ENCODE peak calls at places on chromosomes 5 and 9, in six cellular contexts. One of them, this sample, is unnamed.

GRCh38 chr5:101942321-101942882 is 353.7 kb downstream of the SLCO4C1 start:
- DNase-seq in GM12878: no peak
- DNase-seq in left ventricle myocardium inferior: no peak
- DNase-seq in HCT116: peak
- DNase-seq in right lobe of liver: no peak
- DNase-seq in heart right ventricle: no peak
- DNase-seq in this sample: no peak

GRCh38 chr9:92506184-92506857 is 24.0 kb upstream of the ASPN start:
- DNase-seq in GM12878: no peak
- DNase-seq in left ventricle myocardium inferior: no peak
- DNase-seq in HCT116: no peak
- DNase-seq in right lobe of liver: no peak
- DNase-seq in heart right ventricle: no peak
- DNase-seq in this sample: no peak

GRCh38 chr9:136270173-136270710 is 24.6 kb upstream of the QSOX2 start:
- DNase-seq in GM12878: no peak
- DNase-seq in left ventricle myocardium inferior: no peak
- DNase-seq in HCT116: no peak
- DNase-seq in right lobe of liver: no peak
- DNase-seq in heart right ventricle: no peak
- DNase-seq in this sample: no peak

GRCh38 chr9:114047717-114048116 is 30.4 kb downstream of the AMBP start:
- DNase-seq in GM12878: no peak
- DNase-seq in left ventricle myocardium inferior: no peak
- DNase-seq in HCT116: peak
- DNase-seq in right lobe of liver: no peak
- DNase-seq in heart right ventricle: no peak
- DNase-seq in this sample: no peak

GRCh38 chr9:93120846-93121315 is 13.2 kb downstream of the NINJ1 start:
- DNase-seq in GM12878: no peak
- DNase-seq in left ventricle myocardium inferior: peak
- DNase-seq in HCT116: no peak
- DNase-seq in right lobe of liver: no peak
- DNase-seq in heart right ventricle: no peak
- DNase-seq in this sample: no peak

GRCh38 chr9:127574089-127574921 is 37.8 kb upstream of the STXBP1 start:
- DNase-seq in GM12878: no peak
- DNase-seq in left ventricle myocardium inferior: no peak
- DNase-seq in HCT116: no peak
- DNase-seq in right lobe of liver: no peak
- DNase-seq in heart right ventricle: no peak
- DNase-seq in this sample: peak

GRCh38 chr9:133935328-133936040 is 56.6 kb downstream of the VAV2 start:
- DNase-seq in GM12878: no peak
- DNase-seq in left ventricle myocardium inferior: peak
- DNase-seq in HCT116: no peak
- DNase-seq in right lobe of liver: peak
- DNase-seq in heart right ventricle: peak
- DNase-seq in this sample: no peak

GRCh38 chr9:19788614-19789271 is at the start of gene SLC24A2:
- DNase-seq in GM12878: no peak
- DNase-seq in left ventricle myocardium inferior: no peak
- DNase-seq in HCT116: no peak
- DNase-seq in right lobe of liver: no peak
- DNase-seq in heart right ventricle: no peak
- DNase-seq in this sample: no peak

GRCh38 chr9:69130456-69131441 is 43.3 kb upstream of the TJP2 start:
- DNase-seq in GM12878: no peak
- DNase-seq in left ventricle myocardium inferior: no peak
- DNase-seq in HCT116: no peak
- DNase-seq in right lobe of liver: no peak
- DNase-seq in heart right ventricle: peak
- DNase-seq in this sample: no peak

GRCh38 chr5:180522350-180522749 is 28.2 kb downstream of the CNOT6 start:
- DNase-seq in GM12878: no peak
- DNase-seq in left ventricle myocardium inferior: no peak
- DNase-seq in HCT116: no peak
- DNase-seq in right lobe of liver: no peak
- DNase-seq in heart right ventricle: no peak
- DNase-seq in this sample: no peak

GRCh38 chr5:43191740-43192557 is at the start of gene NIM1K:
- DNase-seq in GM12878: no peak
- DNase-seq in left ventricle myocardium inferior: peak
- DNase-seq in HCT116: no peak
- DNase-seq in right lobe of liver: peak
- DNase-seq in heart right ventricle: peak
- DNase-seq in this sample: peak

GRCh38 chr9:120932086-120932818 is 5.7 kb upstream of the TRAF1 start:
- DNase-seq in GM12878: no peak
- DNase-seq in left ventricle myocardium inferior: no peak
- DNase-seq in HCT116: no peak
- DNase-seq in right lobe of liver: no peak
- DNase-seq in heart right ventricle: no peak
- DNase-seq in this sample: no peak

GRCh38 chr5:9239071-9239470 is 306.8 kb downstream of the SEMA5A start:
- DNase-seq in GM12878: no peak
- DNase-seq in left ventricle myocardium inferior: no peak
- DNase-seq in HCT116: no peak
- DNase-seq in right lobe of liver: no peak
- DNase-seq in heart right ventricle: no peak
- DNase-seq in this sample: no peak

GRCh38 chr9:27785714-27786100 is 212.4 kb upstream of the C9orf72 start:
- DNase-seq in GM12878: peak
- DNase-seq in left ventricle myocardium inferior: no peak
- DNase-seq in HCT116: no peak
- DNase-seq in right lobe of liver: no peak
- DNase-seq in heart right ventricle: no peak
- DNase-seq in this sample: no peak

GRCh38 chr5:109126481-109126880 is 283.3 kb downstream of the PJA2 start:
- DNase-seq in GM12878: no peak
- DNase-seq in left ventricle myocardium inferior: no peak
- DNase-seq in HCT116: no peak
- DNase-seq in right lobe of liver: no peak
- DNase-seq in heart right ventricle: no peak
- DNase-seq in this sample: no peak

GRCh38 chr5:54580997-54581741 is 63.6 kb downstream of the SNX18 start:
- DNase-seq in GM12878: no peak
- DNase-seq in left ventricle myocardium inferior: no peak
- DNase-seq in HCT116: no peak
- DNase-seq in right lobe of liver: no peak
- DNase-seq in heart right ventricle: no peak
- DNase-seq in this sample: no peak

GRCh38 chr9:134099123-134099761 is 31.4 kb upstream of the BRD3 start:
- DNase-seq in GM12878: peak
- DNase-seq in left ventricle myocardium inferior: no peak
- DNase-seq in HCT116: peak
- DNase-seq in right lobe of liver: no peak
- DNase-seq in heart right ventricle: no peak
- DNase-seq in this sample: peak

GRCh38 chr5:100004969-100005368 is 530.2 kb upstream of the FAM174A start:
- DNase-seq in GM12878: no peak
- DNase-seq in left ventricle myocardium inferior: no peak
- DNase-seq in HCT116: no peak
- DNase-seq in right lobe of liver: no peak
- DNase-seq in heart right ventricle: no peak
- DNase-seq in this sample: no peak

GRCh38 chr5:78787763-78788162 is 139.2 kb upstream of the LHFPL2 start:
- DNase-seq in GM12878: no peak
- DNase-seq in left ventricle myocardium inferior: no peak
- DNase-seq in HCT116: no peak
- DNase-seq in right lobe of liver: no peak
- DNase-seq in heart right ventricle: no peak
- DNase-seq in this sample: no peak

GRCh38 chr9:29160763-29161353 is 1587.6 kb upstream of the C9orf72 start:
- DNase-seq in GM12878: no peak
- DNase-seq in left ventricle myocardium inferior: no peak
- DNase-seq in HCT116: no peak
- DNase-seq in right lobe of liver: no peak
- DNase-seq in heart right ventricle: no peak
- DNase-seq in this sample: no peak

GRCh38 chr5:69105996-69106906 is 12.4 kb downstream of the SLC30A5 start:
- DNase-seq in GM12878: no peak
- DNase-seq in left ventricle myocardium inferior: no peak
- DNase-seq in HCT116: no peak
- DNase-seq in right lobe of liver: no peak
- DNase-seq in heart right ventricle: no peak
- DNase-seq in this sample: no peak
- H3K27ac ChIP-seq in GM12878: peak
- H3K27ac ChIP-seq in left ventricle myocardium inferior: no peak
- H3K27ac ChIP-seq in HCT116: no peak
- H3K27ac ChIP-seq in right lobe of liver: no peak
- H3K27ac ChIP-seq in heart right ventricle: no peak
- H3K27ac ChIP-seq in this sample: no peak

DNA sequence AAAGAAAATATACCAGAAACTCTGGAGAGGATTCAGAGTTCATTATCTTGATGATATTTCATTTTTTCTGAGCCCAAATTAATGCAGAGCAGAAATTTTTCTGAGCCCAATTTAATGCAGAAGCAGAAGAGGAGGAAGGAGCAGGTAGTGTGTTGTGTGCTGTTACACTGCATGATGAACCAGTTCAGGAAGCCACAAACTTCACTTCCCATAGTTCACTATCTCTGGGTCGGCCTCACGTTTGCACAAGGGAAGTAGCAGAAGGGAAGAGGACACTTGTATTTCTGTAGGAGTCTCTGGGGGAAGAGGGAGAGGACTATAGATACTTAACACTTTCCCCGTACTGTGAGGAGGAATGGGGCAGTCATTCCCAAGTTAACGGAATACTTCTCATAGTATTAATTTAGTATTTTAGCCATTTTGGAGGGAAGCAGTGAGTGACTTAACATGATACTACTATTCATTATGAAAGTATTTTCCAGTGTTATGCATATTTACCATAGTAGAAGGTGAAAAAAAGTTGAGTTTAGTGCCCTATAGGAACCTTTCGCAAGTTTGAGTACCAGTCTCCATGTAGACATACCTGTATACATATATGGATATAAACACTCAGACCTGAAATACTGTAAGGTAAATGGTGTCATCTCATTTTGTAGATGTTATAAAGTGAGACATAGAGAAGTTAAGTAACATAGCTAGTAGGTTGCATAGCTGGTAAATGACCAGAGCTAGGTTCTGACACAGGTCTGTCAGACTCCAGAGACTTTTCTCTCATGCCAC is 30.0 kb downstream of the XPA start:
- DNase-seq in GM12878: no peak
- DNase-seq in left ventricle myocardium inferior: no peak
- DNase-seq in HCT116: no peak
- DNase-seq in right lobe of liver: no peak
- DNase-seq in heart right ventricle: no peak
- DNase-seq in this sample: no peak
- TF ChIP-seq CTCF in GM12878: no peak
- TF ChIP-seq CTCF in left ventricle myocardium inferior: no peak
- TF ChIP-seq CTCF in HCT116: no peak
- TF ChIP-seq CTCF in right lobe of liver: no peak
- TF ChIP-seq CTCF in heart right ventricle: no peak
- TF ChIP-seq CTCF in this sample: no peak

GRCh38 chr9:105341784-105342183 is 97.3 kb downstream of the SLC44A1 start:
- DNase-seq in GM12878: no peak
- DNase-seq in left ventricle myocardium inferior: no peak
- DNase-seq in HCT116: no peak
- DNase-seq in right lobe of liver: no peak
- DNase-seq in heart right ventricle: no peak
- DNase-seq in this sample: no peak
- H3K4me3 ChIP-seq in GM12878: no peak
- H3K4me3 ChIP-seq in left ventricle myocardium inferior: peak
- H3K4me3 ChIP-seq in HCT116: no peak
- H3K4me3 ChIP-seq in right lobe of liver: no peak
- H3K4me3 ChIP-seq in heart right ventricle: peak
- H3K4me3 ChIP-seq in this sample: peak

GRCh38 chr5:172873513-172873912 is 39.5 kb downstream of the ERGIC1 start:
- DNase-seq in GM12878: no peak
- DNase-seq in left ventricle myocardium inferior: no peak
- DNase-seq in HCT116: no peak
- DNase-seq in right lobe of liver: no peak
- DNase-seq in heart right ventricle: no peak
- DNase-seq in this sample: no peak
- H3K27ac ChIP-seq in GM12878: no peak
- H3K27ac ChIP-seq in left ventricle myocardium inferior: peak
- H3K27ac ChIP-seq in HCT116: no peak
- H3K27ac ChIP-seq in right lobe of liver: peak
- H3K27ac ChIP-seq in heart right ventricle: peak
- H3K27ac ChIP-seq in this sample: peak

GRCh38 chr5:149839761-149840160 is 104.8 kb downstream of the PDE6A start:
- DNase-seq in GM12878: no peak
- DNase-seq in left ventricle myocardium inferior: no peak
- DNase-seq in HCT116: no peak
- DNase-seq in right lobe of liver: no peak
- DNase-seq in heart right ventricle: peak
- DNase-seq in this sample: no peak

GRCh38 chr5:149840226-149840825 is 104.3 kb downstream of the PDE6A start:
- DNase-seq in GM12878: no peak
- DNase-seq in left ventricle myocardium inferior: no peak
- DNase-seq in HCT116: no peak
- DNase-seq in right lobe of liver: no peak
- DNase-seq in heart right ventricle: no peak
- DNase-seq in this sample: no peak

GRCh38 chr5:149838881-149839739 is 105.5 kb downstream of the PDE6A start:
- DNase-seq in GM12878: no peak
- DNase-seq in left ventricle myocardium inferior: no peak
- DNase-seq in HCT116: peak
- DNase-seq in right lobe of liver: no peak
- DNase-seq in heart right ventricle: no peak
- DNase-seq in this sample: no peak

GRCh38 chr5:149836451-149837139 is 106.5 kb downstream of the PPARGC1B start:
- DNase-seq in GM12878: no peak
- DNase-seq in left ventricle myocardium inferior: no peak
- DNase-seq in HCT116: no peak
- DNase-seq in right lobe of liver: no peak
- DNase-seq in heart right ventricle: no peak
- DNase-seq in this sample: no peak

DNA sequence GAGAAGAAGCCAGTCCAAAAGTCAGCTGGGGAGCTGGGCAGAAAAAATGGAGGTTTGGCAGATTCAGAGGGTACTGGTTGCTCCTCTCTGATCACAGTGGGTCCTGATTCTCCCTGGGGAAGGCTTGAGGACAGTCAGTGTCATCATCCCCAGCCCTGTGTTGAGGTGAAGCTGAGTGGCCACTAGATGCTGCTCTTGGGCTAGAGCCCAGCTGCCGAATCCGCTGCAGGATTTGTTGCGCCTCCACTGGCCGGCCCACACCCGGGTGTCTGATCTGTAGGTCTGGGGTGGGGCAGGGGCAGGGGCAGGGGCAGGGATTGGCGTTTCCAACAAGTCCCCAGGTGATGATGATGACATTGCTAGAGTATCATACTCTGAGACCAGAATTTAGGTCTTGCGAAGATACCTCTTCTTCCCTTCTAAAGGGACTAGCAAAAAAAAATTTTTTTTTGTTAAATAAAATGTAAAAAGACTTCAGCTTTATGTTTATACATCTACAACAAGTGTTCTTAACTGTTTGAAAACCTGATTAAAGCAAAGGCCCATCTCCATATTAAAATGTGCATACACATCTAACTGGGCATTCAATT is 106.8 kb downstream of the PDE6A start:
- DNase-seq in GM12878: no peak
- DNase-seq in left ventricle myocardium inferior: no peak
- DNase-seq in HCT116: peak
- DNase-seq in right lobe of liver: no peak
- DNase-seq in heart right ventricle: peak
- DNase-seq in this sample: no peak
- TF ChIP-seq CTCF in GM12878: peak
- TF ChIP-seq CTCF in left ventricle myocardium inferior: peak
- TF ChIP-seq CTCF in HCT116: peak
- TF ChIP-seq CTCF in right lobe of liver: peak
- TF ChIP-seq CTCF in heart right ventricle: peak
- TF ChIP-seq CTCF in this sample: peak

This sample was measured in upper lobe of right lung.